ENCODE peak calls at places on chromosomes 3 and 15, in ten cellular contexts. O is breast epithelium, Q is mammary epithelial cell, E is K562, L is SJSA1, F is ovary, R is sigmoid colon, D is lung, T is right lobe of liver, U is hepatocyte. Z is an unnamed sample. For H3K4me1, the result is how much of the 10 kb centered on the place peaks cover.

GRCh38 chr3:50271314-50272072 is 2.5 kb downstream of the SEMA3B start:
- DNase-seq in O (no peak), Q (no peak), E (no peak), L (no peak), F (no peak), R (no peak), D (no peak), T (no peak), U (peak), Z (no peak)

GRCh38 chr15:40501487-40501886 is 30.7 kb downstream of the CHST14 start:
- DNase-seq in O (no peak), Q (peak), E (no peak), L (no peak), F (no peak), R (no peak), D (no peak), T (no peak), U (no peak), Z (no peak)

GRCh38 chr3:50585919-50586762 is 16.8 kb downstream of the HEMK1 start:
- DNase-seq in O (no peak), Q (no peak), E (no peak), L (no peak), F (no peak), R (no peak), D (no peak), T (no peak), U (no peak), Z (no peak)

GRCh38 chr3:18012464-18012863 is 270.0 kb upstream of the TBC1D5 start:
- DNase-seq in O (no peak), Q (no peak), E (no peak), L (no peak), F (no peak), R (no peak), D (no peak), T (no peak), U (no peak), Z (no peak)

GRCh38 chr3:170420307-170420821 is 1.7 kb downstream of the CLDN11 start:
- DNase-seq in O (no peak), Q (no peak), E (no peak), L (no peak), F (peak), R (no peak), D (no peak), T (no peak), U (peak), Z (peak)

GRCh38 chr15:95812491-95812890 is 518.0 kb upstream of the NR2F2 start:
- DNase-seq in O (no peak), Q (no peak), E (no peak), L (no peak), F (no peak), R (no peak), D (no peak), T (no peak), U (no peak), Z (no peak)

GRCh38 chr15:95972136-95972553 is 358.4 kb upstream of the NR2F2 start:
- DNase-seq in O (no peak), Q (peak), E (peak), L (no peak), F (peak), R (no peak), D (no peak), T (no peak), U (peak), Z (no peak)

GRCh38 chr15:33104276-33104675 is 90.2 kb downstream of the FMN1 start:
- DNase-seq in O (no peak), Q (peak), E (no peak), L (no peak), F (no peak), R (no peak), D (no peak), T (no peak), U (no peak), Z (no peak)

GRCh38 chr3:58581328-58582091 is 4.3 kb upstream of the FAM107A start:
- DNase-seq in O (no peak), Q (no peak), E (no peak), L (no peak), F (no peak), R (no peak), D (no peak), T (no peak), U (peak), Z (no peak)

GRCh38 chr15:35979608-35980007 is 433.6 kb upstream of the DPH6 start:
- DNase-seq in O (no peak), Q (no peak), E (no peak), L (no peak), F (no peak), R (no peak), D (no peak), T (no peak), U (no peak), Z (no peak)

GRCh38 chr15:59360896-59361295 is 11.8 kb downstream of the MYO1E start:
- DNase-seq in O (no peak), Q (no peak), E (no peak), L (no peak), F (no peak), R (no peak), D (no peak), T (no peak), U (no peak), Z (no peak)

GRCh38 chr15:42622328-42622925 is 47.0 kb downstream of the STARD9 start:
- DNase-seq in O (no peak), Q (no peak), E (no peak), L (no peak), F (no peak), R (no peak), D (no peak), T (no peak), U (no peak), Z (no peak)

GRCh38 chr3:14151471-14152083 is 26.7 kb downstream of the TMEM43 start:
- DNase-seq in O (no peak), Q (no peak), E (no peak), L (no peak), F (no peak), R (no peak), D (no peak), T (no peak), U (no peak), Z (no peak)

GRCh38 chr15:91445701-91446100 is 345.6 kb downstream of the SV2B start:
- DNase-seq in O (no peak), Q (peak), E (no peak), L (no peak), F (no peak), R (no peak), D (no peak), T (no peak), U (no peak), Z (no peak)

GRCh38 chr3:42745291-42745745 is 27.7 kb downstream of the CCDC13 start:
- DNase-seq in O (no peak), Q (no peak), E (no peak), L (no peak), F (no peak), R (peak), D (no peak), T (no peak), U (no peak), Z (no peak)

GRCh38 chr15:19987389-19988048 is 554.1 kb downstream of the GOLGA6L6 start:
- DNase-seq in O (no peak), Q (no peak), E (peak), L (no peak), F (no peak), R (no peak), D (no peak), T (no peak), U (no peak), Z (no peak)

GRCh38 chr3:88151358-88151757 is 1.6 kb downstream of the C3orf38 start:
- DNase-seq in O (no peak), Q (peak), E (no peak), L (no peak), F (no peak), R (no peak), D (no peak), T (no peak), U (no peak), Z (no peak)

GRCh38 chr3:31873254-31873653 is 107.8 kb downstream of the OSBPL10 start:
- DNase-seq in O (no peak), Q (peak), E (no peak), L (no peak), F (no peak), R (no peak), D (no peak), T (no peak), U (no peak), Z (no peak)

GRCh38 chr3:122661633-122662032 is 19.0 kb upstream of the PARP14 start:
- DNase-seq in O (no peak), Q (no peak), E (no peak), L (no peak), F (no peak), R (no peak), D (no peak), T (no peak), U (no peak), Z (peak)

GRCh38 chr3:33364060-33364459 is 76.1 kb downstream of the UBP1 start:
- DNase-seq in O (no peak), Q (no peak), E (no peak), L (no peak), F (no peak), R (no peak), D (no peak), T (no peak), U (no peak), Z (no peak)

GRCh38 chr15:70559223-70559823 is 204.0 kb downstream of the UACA start:
- DNase-seq in O (no peak), Q (no peak), E (no peak), L (peak), F (no peak), R (no peak), D (peak), T (peak), U (peak), Z (peak)

GRCh38 chr3:161422171-161422693 is 50.9 kb upstream of the SPTSSB start:
- DNase-seq in O (no peak), Q (no peak), E (no peak), L (no peak), F (no peak), R (no peak), D (no peak), T (no peak), U (no peak), Z (no peak)

GRCh38 chr3:37861540-37862051 is at the start of gene CTDSPL:
- DNase-seq in O (peak), Q (peak), E (peak), L (no peak), F (peak), R (peak), D (peak), T (peak), U (peak), Z (peak)

GRCh38 chr3:84066920-84067319 is 891.9 kb upstream of the CADM2 start:
- DNase-seq in O (no peak), Q (no peak), E (no peak), L (no peak), F (no peak), R (no peak), D (no peak), T (no peak), U (no peak), Z (no peak)

GRCh38 chr3:34878488-34878887 is 760.8 kb upstream of the ARPP21 start:
- DNase-seq in O (no peak), Q (no peak), E (no peak), L (no peak), F (no peak), R (no peak), D (no peak), T (no peak), U (no peak), Z (no peak)

GRCh38 chr3:140420621-140421357 is 257.1 kb upstream of the TRIM42 start:
- DNase-seq in O (no peak), Q (no peak), E (no peak), L (no peak), F (no peak), R (no peak), D (no peak), T (no peak), U (no peak), Z (no peak)

GRCh38 chr3:150184426-150185071 is 213.9 kb upstream of the PFN2 start:
- DNase-seq in O (no peak), Q (peak), E (no peak), L (no peak), F (no peak), R (no peak), D (no peak), T (no peak), U (peak), Z (no peak)

GRCh38 chr3:108182339-108182738 is 39.9 kb downstream of the IFT57 start:
- DNase-seq in O (no peak), Q (peak), E (no peak), L (no peak), F (no peak), R (no peak), D (no peak), T (no peak), U (no peak), Z (no peak)

GRCh38 chr3:8848696-8849131 is 79.3 kb upstream of the OXTR start:
- DNase-seq in O (no peak), Q (peak), E (no peak), L (peak), F (no peak), R (no peak), D (no peak), T (no peak), U (no peak), Z (no peak)

GRCh38 chr3:67678665-67679064 is 24.3 kb upstream of the SUCLG2 start:
- DNase-seq in O (no peak), Q (no peak), E (no peak), L (no peak), F (no peak), R (no peak), D (no peak), T (no peak), U (no peak), Z (no peak)

GRCh38 chr3:31010491-31010890 is 116.0 kb upstream of the GADL1 start:
- DNase-seq in O (no peak), Q (peak), E (no peak), L (no peak), F (no peak), R (no peak), D (no peak), T (no peak), U (no peak), Z (no peak)

GRCh38 chr3:136818191-136818850 is 605 bp upstream of the SLC35G2 start:
- DNase-seq in O (no peak), Q (no peak), E (peak), L (peak), F (peak), R (peak), D (no peak), T (no peak), U (no peak), Z (peak)

GRCh38 chr3:13792512-13793347 is 87.1 kb downstream of the WNT7A start:
- DNase-seq in O (no peak), Q (no peak), E (no peak), L (no peak), F (no peak), R (no peak), D (no peak), T (no peak), U (no peak), Z (no peak)

GRCh38 chr3:12629560-12629959 is 34.4 kb downstream of the RAF1 start:
- DNase-seq in O (no peak), Q (no peak), E (no peak), L (no peak), F (no peak), R (no peak), D (no peak), T (peak), U (no peak), Z (peak)
- H3K4me1 ChIP-seq in O (under half), Q (under half), E (half or more), L (under half), F (under half), R (half or more), D (under half), T (under half), U (under half), Z (under half)

GRCh38 chr3:185784317-185784716 is 40.5 kb downstream of the IGF2BP2 start:
- DNase-seq in O (no peak), Q (no peak), E (no peak), L (no peak), F (no peak), R (no peak), D (no peak), T (no peak), U (no peak), Z (no peak)

GRCh38 chr3:185779461-185779860 is 45.4 kb downstream of the IGF2BP2 start:
- DNase-seq in O (no peak), Q (no peak), E (no peak), L (peak), F (no peak), R (no peak), D (no peak), T (no peak), U (no peak), Z (no peak)

GRCh38 chr3:185781759-185782158 is 43.1 kb downstream of the IGF2BP2 start:
- DNase-seq in O (no peak), Q (peak), E (no peak), L (no peak), F (no peak), R (no peak), D (no peak), T (no peak), U (no peak), Z (no peak)

GRCh38 chr3:185778069-185778468 is 46.8 kb downstream of the IGF2BP2 start:
- DNase-seq in O (no peak), Q (no peak), E (no peak), L (no peak), F (no peak), R (no peak), D (no peak), T (no peak), U (no peak), Z (no peak)

GRCh38 chr3:185778821-185779220 is 46.0 kb downstream of the IGF2BP2 start:
- DNase-seq in O (no peak), Q (no peak), E (no peak), L (no peak), F (no peak), R (no peak), D (no peak), T (no peak), U (no peak), Z (no peak)
- H3K4me1 ChIP-seq in O (under half), Q (under half), E (under half), L (half or more), F (under half), R (under half), D (under half), T (under half), U (under half), Z (under half)

DNA sequence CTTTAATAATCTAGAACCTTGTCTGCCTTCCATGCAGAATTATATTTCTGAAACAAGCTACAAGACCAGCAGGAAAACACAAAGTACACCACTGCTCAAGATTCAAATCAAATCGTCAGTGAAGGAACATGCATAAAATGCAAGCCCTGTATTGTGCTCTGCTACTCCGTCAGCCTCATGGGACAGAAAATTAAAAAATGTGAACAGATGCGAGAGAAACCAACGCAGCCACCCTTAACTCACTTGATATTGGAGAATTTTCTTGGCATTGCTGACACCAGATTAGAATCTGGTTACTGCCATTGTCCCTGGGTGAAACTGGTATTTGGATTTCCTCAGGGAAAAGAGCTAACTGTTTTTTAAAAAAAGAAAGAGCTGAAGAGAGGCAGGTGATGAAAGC is 23.6 kb downstream of the ANXA2 start:
- DNase-seq in O (no peak), Q (no peak), E (no peak), L (no peak), F (no peak), R (no peak), D (no peak), T (no peak), U (no peak), Z (no peak)
- H3K4me1 ChIP-seq in O (half or more), Q (half or more), E (under half), L (half or more), F (under half), R (half or more), D (under half), T (under half), U (half or more), Z (half or more)

GRCh38 chr3:187919018-187919417 is 173.8 kb upstream of the BCL6 start:
- DNase-seq in O (no peak), Q (no peak), E (no peak), L (no peak), F (no peak), R (no peak), D (no peak), T (no peak), U (no peak), Z (no peak)
- H3K4me1 ChIP-seq in O (under half), Q (under half), E (under half), L (under half), F (under half), R (under half), D (under half), T (under half), U (under half), Z (under half)

DNA sequence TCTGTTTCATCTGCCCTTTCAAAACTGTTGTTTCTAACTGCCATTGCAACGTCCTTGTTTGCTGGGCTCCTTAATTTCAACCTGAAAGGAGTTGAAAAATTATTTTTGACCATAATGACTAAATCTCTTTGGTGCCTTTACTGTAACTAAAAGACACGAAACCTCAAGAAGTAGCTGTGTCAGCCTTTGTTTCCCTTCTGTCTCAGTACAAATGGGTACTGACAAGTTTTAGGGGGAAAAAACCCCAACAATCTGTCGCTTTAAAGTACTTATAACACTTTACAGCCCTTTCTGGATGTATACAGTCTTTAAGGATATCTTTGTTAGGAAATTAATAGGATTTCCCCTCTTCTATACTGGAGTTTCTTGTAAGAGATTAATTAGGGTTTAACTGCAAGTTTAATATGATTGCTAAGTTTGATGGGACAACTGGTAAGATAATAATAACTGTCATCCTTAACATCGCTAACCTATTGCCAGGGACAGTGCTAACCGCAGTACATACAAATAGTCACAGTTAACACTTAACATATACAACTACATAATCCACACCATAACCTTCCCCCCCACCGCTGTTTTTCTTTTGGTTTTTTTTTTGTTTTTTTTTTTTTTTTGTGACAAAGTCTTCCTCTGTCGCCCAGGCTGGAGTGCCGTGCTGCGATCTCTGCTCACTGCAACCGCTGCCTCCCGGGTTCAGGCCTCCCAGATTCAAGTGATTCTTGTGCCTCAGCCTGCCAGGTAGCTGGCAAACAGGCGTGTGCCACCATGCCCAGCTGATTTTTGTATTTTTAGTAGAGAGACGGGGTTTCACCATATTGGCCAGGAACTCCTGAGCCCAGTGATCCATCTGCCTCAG is 1.7 kb downstream of the GXYLT2 start:
- DNase-seq in O (no peak), Q (no peak), E (no peak), L (no peak), F (no peak), R (no peak), D (no peak), T (no peak), U (no peak), Z (no peak)
- H3K4me1 ChIP-seq in O (under half), Q (half or more), E (under half), L (half or more), F (under half), R (under half), D (under half), T (under half), U (under half), Z (under half)

DNA sequence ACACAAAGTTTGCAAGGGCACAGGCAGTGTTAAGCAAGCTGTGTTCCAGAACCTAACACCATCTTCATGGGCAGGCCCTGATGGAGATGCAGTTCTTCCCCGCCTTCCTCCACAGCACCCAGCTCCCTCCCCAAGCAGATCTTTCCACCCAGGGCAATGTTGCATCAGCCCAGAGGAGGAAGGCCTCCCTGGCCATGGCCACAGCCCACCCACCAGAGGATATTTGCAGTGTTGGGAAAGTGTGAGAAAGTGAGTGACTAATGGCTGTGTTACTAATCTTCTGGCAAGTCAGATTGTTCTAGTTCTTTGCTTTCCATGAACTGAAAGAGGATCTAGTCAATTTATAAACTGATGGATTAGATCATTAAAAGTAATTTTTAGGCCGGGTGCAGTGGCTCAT is 42.0 kb upstream of the ATP10A start:
- DNase-seq in O (no peak), Q (no peak), E (no peak), L (no peak), F (no peak), R (peak), D (no peak), T (no peak), U (no peak), Z (peak)
- H3K4me1 ChIP-seq in O (under half), Q (under half), E (under half), L (under half), F (under half), R (under half), D (under half), T (under half), U (under half), Z (under half)

DNA sequence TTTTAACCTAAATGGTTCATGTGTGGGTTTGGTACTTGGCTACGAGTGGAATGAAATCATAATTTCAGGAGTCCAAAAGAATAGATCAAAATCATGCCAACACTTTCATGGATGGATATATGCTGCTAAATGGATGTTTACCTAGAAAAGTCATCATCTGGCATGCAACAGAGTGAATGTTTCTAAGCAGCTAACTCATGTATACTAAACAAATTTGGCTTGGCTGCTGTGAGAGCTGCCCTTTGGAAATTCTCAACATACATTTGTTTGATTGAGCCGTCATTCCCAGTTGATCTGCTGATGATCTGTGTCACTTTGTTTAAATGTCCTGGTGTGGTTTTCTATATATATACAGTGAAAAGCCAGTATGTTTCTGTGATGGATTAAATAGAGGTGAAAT is 263.3 kb downstream of the MECOM start:
- DNase-seq in O (no peak), Q (no peak), E (no peak), L (no peak), F (no peak), R (no peak), D (no peak), T (no peak), U (no peak), Z (no peak)
- H3K4me1 ChIP-seq in O (under half), Q (under half), E (under half), L (under half), F (under half), R (under half), D (under half), T (under half), U (under half), Z (under half)